ENCODE peak calls at places on chromosomes 5 and 9, in ten cellular contexts. K is AG20443, A is H54, J is NCI-H460, V is NCI-H774, F is foreskin fibroblast, B is activated gamma-delta T cell treated with Interleukin-2 at 50 U/mL for 16 hours, O is T-helper 1 cell, S is anterior cingulate cortex, I is amygdala. T is an unnamed sample.

GRCh38 chr5:179211076-179211475 is 134.2 kb downstream of the ADAMTS2 start:
- DNase-seq in K (no peak), A (peak; percentile 47), J (no peak), V (no peak), F (peak; percentile 10), B (no peak), O (no peak), S (no peak), I (no peak), T (no peak)

GRCh38 chr5:93421987-93422391 is 159.0 kb downstream of the NR2F1-AS1 start:
- DNase-seq in K (no peak), A (no peak), J (no peak), V (no peak), F (no peak), B (no peak), O (no peak), S (peak; percentile 10), I (peak; percentile 19), T (peak; percentile 72)

GRCh38 chr5:134511796-134512660 is 13.4 kb upstream of the JADE2 start:
- DNase-seq in K (peak; percentile 64), A (no peak), J (peak; percentile 41), V (no peak), F (peak; percentile 79), B (no peak), O (no peak), S (no peak), I (no peak), T (peak; percentile 97)

GRCh38 chr9:91451431-91452270 is 28.0 kb upstream of the NFIL3 start:
- DNase-seq in K (no peak), A (no peak), J (no peak), V (no peak), F (no peak), B (no peak), O (no peak), S (no peak), I (no peak), T (peak; percentile 88)

GRCh38 chr5:9156282-9156681 is 389.6 kb downstream of the SEMA5A start:
- DNase-seq in K (peak; percentile 71), A (no peak), J (peak; percentile 67), V (no peak), F (peak; percentile 79), B (no peak), O (no peak), S (peak; percentile 47), I (peak; percentile 27), T (peak; percentile 83)

GRCh38 chr5:143085319-143085917 is 315.2 kb downstream of the ARHGAP26 start:
- DNase-seq in K (no peak), A (no peak), J (no peak), V (peak; percentile 12), F (no peak), B (no peak), O (no peak), S (no peak), I (no peak), T (no peak)

GRCh38 chr5:150022163-150022540 is 21.6 kb downstream of the HMGXB3 start:
- DNase-seq in K (peak; percentile 75), A (no peak), J (no peak), V (no peak), F (peak; percentile 85), B (no peak), O (no peak), S (no peak), I (no peak), T (no peak)

GRCh38 chr5:178630475-178630930 is 3.7 kb upstream of the CLK4 start:
- DNase-seq in K (no peak), A (no peak), J (no peak), V (no peak), F (no peak), B (no peak), O (no peak), S (no peak), I (no peak), T (peak; percentile 95)

GRCh38 chr5:36694351-36694750 is 87.9 kb downstream of the SLC1A3 start:
- DNase-seq in K (no peak), A (no peak), J (no peak), V (no peak), F (no peak), B (no peak), O (no peak), S (no peak), I (no peak), T (peak; percentile 24)

GRCh38 chr9:5843450-5844249 is 10.7 kb upstream of the ERMP1 start:
- DNase-seq in K (no peak), A (no peak), J (no peak), V (peak; percentile 80), F (peak; percentile 34), B (no peak), O (peak; percentile 40), S (no peak), I (no peak), T (peak; percentile 63)